ENCODE peak calls at places on chromosomes 5 and 9, in five cellular contexts. A is prostate gland, Q is GM23248, X is astrocyte, J is HL-60. G is an unnamed sample.

GRCh38 chr9:129506041-129506440 is 114.9 kb downstream of the C9orf50 start:
- DNase-seq in J (no peak), Q (no peak), A (no peak), X (no peak), G (no peak)

GRCh38 chr9:117464941-117465616 is 50.2 kb upstream of the ASTN2 start:
- DNase-seq in A (no peak), X (no peak), Q (no peak), J (no peak), G (no peak)

GRCh38 chr5:94241288-94241651 is 377.1 kb downstream of the KIAA0825 start:
- DNase-seq in A (no peak), X (peak), Q (peak), J (no peak), G (no peak)

GRCh38 chr9:109401169-109401989 is 80.5 kb upstream of the EPB41L4B start:
- DNase-seq in X (peak), J (peak), Q (peak), A (peak), G (no peak)

GRCh38 chr5:3339798-3340115 is 255.9 kb upstream of the IRX1 start:
- DNase-seq in X (no peak), Q (peak), J (no peak), A (no peak), G (no peak)

GRCh38 chr9:32128546-32128945 is 255.9 kb upstream of the ACO1 start:
- DNase-seq in A (no peak), J (no peak), Q (no peak), X (no peak), G (no peak)

GRCh38 chr9:3912817-3913216 is 387.0 kb upstream of the RFX3 start:
- DNase-seq in X (peak), J (no peak), Q (peak), A (no peak), G (no peak)

GRCh38 chr9:127537014-127537413 is 75.1 kb upstream of the STXBP1 start:
- DNase-seq in X (no peak), Q (peak), A (peak), J (no peak), G (no peak)

GRCh38 chr5:1030801-1031271 is 22.2 kb downstream of the NKD2 start:
- DNase-seq in J (no peak), Q (no peak), A (no peak), X (no peak), G (no peak)

GRCh38 chr9:115442054-115442453 is 324.1 kb upstream of the TNC start:
- DNase-seq in A (no peak), Q (peak), X (peak), J (no peak), G (no peak)

GRCh38 chr5:74149395-74149794 is 491.1 kb downstream of the ENC1 start:
- DNase-seq in A (peak), Q (peak), J (no peak), X (peak), G (peak)

DNA sequence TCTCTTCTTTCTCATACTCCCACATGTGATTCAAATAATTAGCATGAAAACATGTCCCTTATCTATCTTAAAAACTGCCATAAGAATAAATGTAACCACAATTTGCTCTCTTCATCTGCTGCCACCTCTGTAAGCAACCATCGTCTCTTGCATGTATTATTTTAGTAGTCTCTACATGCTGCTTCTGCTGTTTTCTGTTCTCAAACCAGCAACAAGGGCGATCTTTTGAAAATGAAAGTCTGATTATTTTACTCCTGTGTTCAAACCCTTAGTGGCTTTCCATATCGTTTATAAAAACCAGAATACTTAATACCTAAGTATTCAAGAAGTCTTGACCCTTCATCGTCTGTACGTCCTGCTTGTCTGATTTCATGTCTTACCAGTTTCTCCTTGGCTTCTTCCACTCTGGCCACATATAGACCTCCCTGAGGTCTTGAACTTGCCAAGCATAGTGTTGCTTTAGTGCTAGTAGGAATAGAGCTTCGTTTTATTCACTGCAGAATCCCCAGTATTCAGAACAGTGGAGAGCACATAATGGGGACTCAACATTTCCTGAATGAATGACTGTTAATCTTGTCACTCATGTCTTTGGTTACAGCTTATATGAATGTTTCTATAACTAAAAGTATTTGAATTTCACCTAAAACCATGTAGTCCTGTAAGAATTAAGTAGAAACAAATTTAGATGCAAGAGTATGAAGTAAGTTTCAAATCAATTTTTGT is 10.6 kb downstream of the CDC42SE2 start:
- DNase-seq in A (no peak), J (no peak), X (no peak), Q (no peak), G (no peak)
- H3K4me3 ChIP-seq in A (no peak), J (no peak), X (no peak), Q (no peak), G (no peak)

GRCh38 chr5:80822640-80823039 is 137.5 kb upstream of the RASGRF2 start:
- DNase-seq in J (no peak), Q (no peak), X (no peak), A (no peak), G (no peak)

GRCh38 chr5:80820685-80821084 is 139.5 kb upstream of the RASGRF2 start:
- DNase-seq in X (no peak), A (no peak), Q (no peak), J (no peak), G (no peak)

GRCh38 chr5:80825780-80826460 is 134.2 kb upstream of the RASGRF2 start:
- DNase-seq in Q (no peak), J (no peak), X (no peak), A (peak), G (no peak)
- H3K4me3 ChIP-seq in Q (no peak), J (no peak), X (no peak), A (no peak), G (no peak)

DNA sequence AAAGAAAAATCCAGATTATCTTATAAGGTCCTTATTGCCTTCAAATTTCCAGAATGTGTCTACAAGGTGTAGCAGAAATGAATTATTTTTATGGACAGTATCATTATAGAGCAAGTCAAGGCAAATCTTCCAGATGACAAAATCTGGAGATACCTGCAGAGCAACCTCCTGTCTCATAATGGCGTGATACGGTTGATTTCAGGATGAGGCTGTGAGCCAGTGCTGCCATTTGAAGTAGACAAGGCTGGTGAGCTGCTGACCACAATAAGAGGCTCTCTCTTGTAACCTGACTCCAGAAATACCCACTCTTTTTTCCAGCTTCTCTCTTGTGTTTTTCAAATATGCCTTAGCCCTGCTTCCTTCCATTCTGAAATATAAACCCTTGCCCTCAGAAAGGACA is 108.2 kb downstream of the HTR1A start:
- DNase-seq in J (no peak), Q (no peak), A (no peak), X (no peak), G (no peak)
- H3K4me3 ChIP-seq in J (no peak), Q (no peak), A (no peak), X (no peak), G (no peak)

GRCh38 chr9:95556521-95556920 is 39.8 kb upstream of the PTCH1 start:
- DNase-seq in J (no peak), X (no peak), Q (no peak), A (no peak), G (no peak)

GRCh38 chr9:95557142-95557541 is 40.4 kb upstream of the PTCH1 start:
- DNase-seq in A (no peak), X (no peak), Q (no peak), J (no peak), G (no peak)

GRCh38 chr9:95551406-95551805 is 34.6 kb upstream of the PTCH1 start:
- DNase-seq in X (no peak), Q (no peak), J (no peak), A (no peak), G (no peak)

GRCh38 chr9:95552241-95552640 is 35.5 kb upstream of the PTCH1 start:
- DNase-seq in X (no peak), J (no peak), A (no peak), Q (no peak), G (no peak)

GRCh38 chr9:95552814-95553546 is 36.2 kb upstream of the PTCH1 start:
- DNase-seq in X (no peak), A (no peak), J (no peak), Q (no peak), G (no peak)
- H3K4me3 ChIP-seq in X (peak), A (no peak), J (no peak), Q (no peak), G (peak)

DNA sequence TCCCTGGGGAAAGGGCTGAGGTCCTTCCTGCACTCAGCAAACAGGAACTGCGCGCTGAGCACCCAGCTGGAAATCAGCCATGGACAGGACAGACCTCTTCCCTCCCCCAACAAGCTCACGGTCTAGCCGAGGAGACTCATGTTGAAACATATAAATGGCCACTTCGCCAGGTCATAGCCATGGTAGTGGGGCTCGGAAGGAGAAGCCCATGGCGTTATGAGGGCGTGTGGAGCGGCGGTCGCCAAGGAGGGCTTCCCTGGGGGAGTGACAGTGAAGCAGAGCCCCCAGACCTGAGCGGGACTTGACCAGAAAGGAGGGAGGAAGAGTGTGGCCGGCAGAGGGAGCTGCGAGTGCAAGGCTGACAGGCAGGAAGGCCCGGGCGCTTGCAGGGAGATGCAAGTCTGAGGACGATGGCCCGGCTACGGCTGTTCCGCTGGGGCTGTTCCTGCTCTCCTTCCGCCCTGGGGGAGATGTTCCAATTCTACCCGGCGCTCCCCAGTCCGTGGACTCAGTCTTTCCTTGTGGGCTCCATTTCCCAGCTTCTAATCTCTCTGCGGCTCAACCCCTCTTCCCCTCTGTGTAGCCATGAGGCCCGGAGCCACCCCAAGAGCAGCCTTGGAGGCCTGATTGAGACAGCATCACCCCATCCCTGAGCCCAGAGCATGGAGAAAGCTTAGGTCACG is 43.9 kb upstream of the PRRC2B start:
- DNase-seq in Q (peak), J (peak), X (peak), A (peak), G (peak)
- H3K4me3 ChIP-seq in Q (peak), J (peak), X (peak), A (peak), G (peak)